ENCODE peak calls at places on chromosomes 11 and 22, in nine cellular contexts. S, D, A, X, N, H, I, M and U are unnamed samples.

GRCh38 chr11:76770642-76771445 is 12.3 kb upstream of the TSKU start:
- DNase-seq in A (no peak), S (peak), H (no peak), X (peak), D (no peak), I (no peak), M (no peak), N (no peak), U (no peak)

GRCh38 chr11:94650756-94651155 is 83.6 kb downstream of the PIWIL4 start:
- DNase-seq in H (no peak), S (peak), D (no peak), M (peak), X (no peak), I (no peak), N (no peak), A (no peak), U (no peak)

GRCh38 chr11:862028-862703 is 19.5 kb downstream of the TSPAN4 start:
- DNase-seq in M (no peak), H (no peak), D (no peak), S (no peak), N (no peak), A (no peak), X (peak), I (no peak), U (no peak)

GRCh38 chr11:33827206-33827605 is 52.9 kb upstream of the FBXO3 start:
- DNase-seq in D (no peak), H (no peak), A (no peak), N (no peak), S (no peak), I (no peak), X (no peak), M (no peak), U (no peak)

GRCh38 chr11:32382339-32383049 is 52.8 kb downstream of the WT1 start:
- DNase-seq in N (no peak), M (no peak), A (no peak), X (no peak), D (no peak), S (no peak), I (no peak), H (no peak), U (no peak)

GRCh38 chr11:117462848-117463247 is 135.2 kb downstream of the CEP164 start:
- DNase-seq in M (no peak), X (no peak), A (no peak), D (no peak), N (no peak), I (no peak), H (no peak), S (no peak), U (no peak)

GRCh38 chr11:115226556-115226955 is 277.7 kb downstream of the CADM1 start:
- DNase-seq in A (no peak), I (no peak), S (peak), N (no peak), H (no peak), D (no peak), M (no peak), X (peak), U (no peak)

GRCh38 chr22:50247748-50248147 is 2.9 kb upstream of the TUBGCP6 start:
- DNase-seq in H (peak), X (peak), D (no peak), N (no peak), S (no peak), A (no peak), M (peak), I (peak), U (peak)

GRCh38 chr11:36376315-36376887 is 80.3 kb downstream of the PRR5L start:
- DNase-seq in M (peak), I (no peak), D (no peak), X (peak), S (no peak), H (no peak), A (no peak), N (no peak), U (no peak)

GRCh38 chr11:74615311-74615710 is 22.9 kb downstream of the POLD3 start:
- DNase-seq in I (no peak), A (no peak), D (no peak), S (no peak), X (no peak), H (no peak), M (no peak), N (no peak), U (no peak)

GRCh38 chr11:2224254-2224653 is 46.1 kb downstream of the ASCL2 start:
- DNase-seq in I (no peak), D (no peak), H (no peak), X (no peak), M (no peak), A (no peak), N (no peak), S (no peak), U (no peak)

GRCh38 chr22:42596376-42596775 is 18.3 kb downstream of the POLDIP3 start:
- DNase-seq in S (no peak), I (no peak), D (no peak), A (no peak), M (no peak), X (no peak), H (no peak), N (peak), U (no peak)

GRCh38 chr11:2375964-2376551 is 1.1 kb upstream of the CD81 start:
- DNase-seq in N (no peak), H (no peak), I (no peak), S (no peak), D (no peak), A (no peak), M (peak), X (no peak), U (no peak)

GRCh38 chr22:29253561-29254282 is 14.1 kb downstream of the RHBDD3 start:
- DNase-seq in M (no peak), H (no peak), S (no peak), N (no peak), A (no peak), I (no peak), X (no peak), D (no peak), U (no peak)

GRCh38 chr11:1735271-1735670 is 15.1 kb downstream of the IFITM10 start:
- DNase-seq in D (no peak), X (no peak), H (no peak), M (no peak), A (no peak), S (no peak), I (no peak), N (no peak), U (no peak)

GRCh38 chr22:20616451-20617043 is 109.1 kb downstream of the MED15 start:
- DNase-seq in I (no peak), D (no peak), A (no peak), H (no peak), N (no peak), X (no peak), M (no peak), S (no peak), U (no peak)

GRCh38 chr22:49321477-49322055 is 506.1 kb downstream of the BRD1 start:
- DNase-seq in X (no peak), A (no peak), N (no peak), S (no peak), M (peak), D (no peak), I (no peak), H (no peak), U (no peak)

GRCh38 chr11:122038543-122038942 is 77.5 kb downstream of the BLID start:
- DNase-seq in N (no peak), X (no peak), M (no peak), H (no peak), A (no peak), S (peak), I (peak), D (no peak), U (no peak)

GRCh38 chr11:130211144-130211543 is 51.6 kb downstream of the ST14 start:
- DNase-seq in S (no peak), H (no peak), D (no peak), N (no peak), M (peak), I (no peak), A (no peak), X (no peak), U (no peak)

GRCh38 chr22:49925525-49926128 is 7.2 kb downstream of the CRELD2 start:
- DNase-seq in D (peak), I (no peak), M (peak), A (no peak), N (no peak), X (no peak), S (no peak), H (peak), U (peak)

GRCh38 chr11:110000858-110001257 is 92.3 kb upstream of the ZC3H12C start:
- DNase-seq in A (no peak), H (no peak), D (no peak), S (no peak), N (no peak), I (no peak), M (no peak), X (no peak), U (no peak)

GRCh38 chr22:49607821-49608220 is 219.9 kb downstream of the BRD1 start:
- DNase-seq in N (no peak), M (no peak), D (no peak), H (no peak), X (no peak), S (no peak), A (no peak), I (no peak), U (no peak)

GRCh38 chr11:83219095-83219494 is 25.6 kb downstream of the ANKRD42 start:
- DNase-seq in D (no peak), X (peak), S (no peak), A (no peak), I (no peak), H (no peak), N (peak), M (no peak), U (no peak)

GRCh38 chr11:11510939-11511338 is 110.9 kb downstream of the GALNT18 start:
- DNase-seq in X (peak), I (no peak), S (no peak), H (no peak), A (no peak), N (peak), D (no peak), M (peak), U (no peak)

GRCh38 chr22:45546333-45547015 is 43.8 kb downstream of the FBLN1 start:
- DNase-seq in I (no peak), D (no peak), X (no peak), A (no peak), M (peak), H (no peak), N (no peak), S (no peak), U (no peak)

GRCh38 chr11:59207988-59208432 is 4.7 kb downstream of the MPEG1 start:
- DNase-seq in D (peak), X (peak), A (peak), H (peak), N (peak), M (no peak), I (peak), S (peak), U (peak)